ENCODE peak calls at places on chromosomes 7 and 10, in seven cellular contexts. U, W, C, K, M, B and D are unnamed samples.

GRCh38 chr10:100403734-100404133 is 56.7 kb downstream of the SCD start:
- DNase-seq in U (peak), W (no peak), C (no peak), K (no peak), M (no peak), B (no peak), D (no peak)

GRCh38 chr10:100519321-100520051 is at the start of gene SEC31B:
- DNase-seq in U (no peak), W (no peak), C (no peak), K (no peak), M (no peak), B (no peak), D (no peak)

GRCh38 chr10:26869528-26869927 is 8.8 kb upstream of the ABI1 start:
- DNase-seq in U (no peak), W (no peak), C (peak), K (no peak), M (no peak), B (no peak), D (no peak)

GRCh38 chr7:111587715-111588433 is 25.6 kb upstream of the IMMP2L start:
- DNase-seq in U (no peak), W (no peak), C (no peak), K (no peak), M (no peak), B (no peak), D (no peak)

GRCh38 chr10:114879541-114880158 is 58.1 kb downstream of the FHIP2A start:
- DNase-seq in U (peak), W (no peak), C (peak), K (no peak), M (peak), B (peak), D (peak)

GRCh38 chr7:1422512-1423265 is 36.6 kb downstream of the MICALL2 start:
- DNase-seq in U (peak), W (no peak), C (no peak), K (no peak), M (no peak), B (no peak), D (no peak)

GRCh38 chr10:101120884-101121660 is 10.0 kb upstream of the TLX1 start:
- DNase-seq in U (no peak), W (no peak), C (peak), K (no peak), M (no peak), B (peak), D (no peak)

GRCh38 chr10:522350-522749 is 167.1 kb downstream of the DIP2C start:
- DNase-seq in U (no peak), W (no peak), C (no peak), K (no peak), M (no peak), B (no peak), D (no peak)

GRCh38 chr10:116536810-116537209 is 8.9 kb upstream of the PNLIP start:
- DNase-seq in U (no peak), W (no peak), C (no peak), K (no peak), M (no peak), B (no peak), D (no peak)

GRCh38 chr7:5610500-5611186 is 170.8 kb downstream of the RNF216 start:
- DNase-seq in U (no peak), W (no peak), C (no peak), K (no peak), M (no peak), B (no peak), D (no peak)

GRCh38 chr7:138008588-138009349 is 6.9 kb upstream of the CREB3L2 start:
- DNase-seq in U (peak), W (peak), C (no peak), K (no peak), M (peak), B (peak), D (peak)

GRCh38 chr10:108393111-108393510 is 1228.6 kb upstream of the SORCS1 start:
- DNase-seq in U (no peak), W (no peak), C (no peak), K (no peak), M (no peak), B (no peak), D (no peak)

GRCh38 chr7:11329626-11330025 is 356.0 kb downstream of the PHF14 start:
- DNase-seq in U (no peak), W (no peak), C (no peak), K (no peak), M (no peak), B (no peak), D (no peak)

GRCh38 chr7:72465521-72465920 is 53.4 kb upstream of the CALN1 start:
- DNase-seq in U (no peak), W (no peak), C (no peak), K (no peak), M (no peak), B (no peak), D (no peak)

GRCh38 chr10:3136763-3137611 is 35.6 kb downstream of the PITRM1 start:
- DNase-seq in U (no peak), W (peak), C (no peak), K (no peak), M (no peak), B (no peak), D (no peak)

GRCh38 chr7:151387161-151388006 is 22.5 kb downstream of the WDR86 start:
- DNase-seq in U (no peak), W (no peak), C (no peak), K (no peak), M (no peak), B (no peak), D (no peak)

GRCh38 chr7:16661924-16662323 is 15.9 kb downstream of the BZW2 start:
- DNase-seq in U (no peak), W (no peak), C (no peak), K (no peak), M (no peak), B (no peak), D (no peak)

GRCh38 chr7:154640266-154640865 is 362.6 kb downstream of the PAXIP1 start:
- DNase-seq in U (peak), W (no peak), C (no peak), K (no peak), M (no peak), B (no peak), D (peak)

GRCh38 chr10:71086439-71087080 is 125.8 kb upstream of the UNC5B start:
- DNase-seq in U (no peak), W (no peak), C (no peak), K (no peak), M (no peak), B (no peak), D (no peak)

GRCh38 chr10:131691481-131692090 is 209.2 kb upstream of the PPP2R2D start:
- DNase-seq in U (no peak), W (no peak), C (no peak), K (no peak), M (no peak), B (no peak), D (no peak)

GRCh38 chr10:31129261-31129660 is 97.6 kb upstream of the ZNF438 start:
- DNase-seq in U (no peak), W (peak), C (no peak), K (no peak), M (peak), B (no peak), D (no peak)

GRCh38 chr10:60955957-60956425 is 12.0 kb upstream of the RHOBTB1 start:
- DNase-seq in U (no peak), W (no peak), C (no peak), K (no peak), M (peak), B (no peak), D (no peak)

GRCh38 chr10:114684822-114685209 is 26.7 kb upstream of the ABLIM1 start:
- DNase-seq in U (no peak), W (peak), C (no peak), K (no peak), M (peak), B (no peak), D (peak)